ENCODE peak calls at places on chromosomes 12 and 14, in seven cellular contexts. S is frontal cortex; W is colonic mucosa; D is M059J; X is AG10803; H is Calu3; T is effector memory CD4-positive, alpha-beta T cell. O is an unnamed sample.
A peak's percentile ranks its signal among the peaks of the same experiment; 100 is the strongest.

GRCh38 chr14:97771340-97772045 is 974.3 kb downstream of the VRK1 start:
- DNase-seq in D (no peak), T (no peak), H (no peak), W (no peak), X (no peak), S (no peak), O (no peak)

GRCh38 chr14:52833891-52834290 is 42.5 kb upstream of the GNPNAT1 start:
- DNase-seq in D (no peak), X (no peak), H (no peak), T (no peak), S (no peak), W (no peak), O (no peak)

GRCh38 chr14:101733211-101733610 is 28.3 kb upstream of the PPP2R5C start:
- DNase-seq in T (no peak), W (peak; percentile 22), X (peak; percentile 27), S (no peak), H (no peak), D (peak; percentile 71), O (no peak)

GRCh38 chr12:51820721-51821422 is 27.6 kb downstream of the FIGNL2 start:
- DNase-seq in T (peak; percentile 61), S (peak; percentile 73), X (peak; percentile 51), D (peak; percentile 69), H (no peak), W (peak; percentile 55), O (peak; percentile 59)

GRCh38 chr14:35034440-35034833 is 11.6 kb upstream of the FAM177A1 start:
- DNase-seq in X (no peak), T (no peak), W (no peak), S (no peak), H (no peak), D (no peak), O (no peak)

GRCh38 chr14:36363704-36364103 is 43.3 kb upstream of the MBIP start:
- DNase-seq in X (peak; percentile 39), W (no peak), T (no peak), S (no peak), D (no peak), H (no peak), O (no peak)

GRCh38 chr12:117489671-117490070 is 128.2 kb upstream of the NOS1 start:
- DNase-seq in D (peak; percentile 73), S (no peak), W (no peak), X (peak; percentile 53), T (no peak), H (no peak), O (no peak)

GRCh38 chr14:53715390-53715730 is 241.3 kb downstream of the BMP4 start:
- DNase-seq in S (no peak), D (peak; percentile 74), T (no peak), X (peak; percentile 40), H (peak; percentile 21), W (no peak), O (peak; percentile 26)

GRCh38 chr12:90013409-90013808 is 304.8 kb upstream of the ATP2B1 start:
- DNase-seq in T (no peak), X (no peak), W (no peak), D (no peak), S (no peak), H (no peak), O (no peak)

GRCh38 chr14:39229222-39229543 is 4.5 kb upstream of the MIA2 start:
- DNase-seq in H (no peak), W (no peak), D (peak; percentile 47), T (peak; percentile 14), X (peak; percentile 17), S (no peak), O (no peak)

GRCh38 chr12:100474617-100475016 is 951 bp downstream of the NR1H4 start:
- DNase-seq in W (no peak), S (no peak), T (no peak), D (no peak), X (no peak), H (no peak), O (no peak)

GRCh38 chr12:14650791-14651190 is 45.6 kb downstream of the GUCY2C start:
- DNase-seq in X (no peak), H (no peak), W (no peak), S (no peak), D (no peak), T (no peak), O (no peak)